ENCODE peak calls at places on chromosomes 6 and 20, in nine cellular contexts. H is foreskin fibroblast; Y is WTC11; T is CD8-positive, alpha-beta T cell; D is AG09309; G is upper lobe of right lung; O is ovary; A is left ventricle myocardium inferior; K is epithelial cell of esophagus. I is an unnamed sample.

GRCh38 chr6:28337103-28337520 is 1.2 kb upstream of the ZSCAN31 start:
- DNase-seq in O (no peak), G (no peak), D (no peak), H (no peak), Y (no peak), T (no peak), K (no peak), A (no peak), I (peak; percentile 52)

GRCh38 chr6:104638841-104639290 is 220.9 kb downstream of the HACE1 start:
- DNase-seq in T (no peak), D (no peak), O (no peak), Y (no peak), K (no peak), G (no peak), H (peak; percentile 14), A (peak; percentile 27), I (peak; percentile 82)

GRCh38 chr6:74277749-74278148 is 581.7 kb downstream of the CD109 start:
- DNase-seq in G (no peak), A (no peak), H (no peak), T (no peak), O (no peak), D (no peak), Y (no peak), K (peak; percentile 29), I (no peak)

GRCh38 chr6:138162104-138162946 is 586 bp downstream of the ARFGEF3 start:
- DNase-seq in O (no peak), K (peak; percentile 3), Y (peak; percentile 42), D (no peak), T (no peak), H (peak; percentile 14), A (no peak), G (peak; percentile 66), I (peak; percentile 27)

GRCh38 chr6:34986845-34987246 is 97.8 kb downstream of the ANKS1A start:
- DNase-seq in A (peak; percentile 33), T (peak; percentile 71), H (peak; percentile 69), Y (peak; percentile 67), D (peak; percentile 52), O (peak; percentile 63), K (peak; percentile 85), G (peak; percentile 66), I (peak; percentile 87)

GRCh38 chr6:13304580-13305255 is 23.6 kb downstream of the TBC1D7 start:
- DNase-seq in H (no peak), D (no peak), T (no peak), G (no peak), O (no peak), Y (no peak), K (peak; percentile 52), A (no peak), I (no peak)

GRCh38 chr20:41309817-41310216 is 7.7 kb downstream of the ZHX3 start:
- DNase-seq in H (peak; percentile 93), D (no peak), G (no peak), T (no peak), Y (no peak), A (no peak), O (no peak), K (peak; percentile 28), I (peak; percentile 29)

GRCh38 chr6:72580281-72580940 is 41.5 kb upstream of the KCNQ5 start:
- DNase-seq in H (peak; percentile 73), T (no peak), Y (peak; percentile 23), G (no peak), O (no peak), A (no peak), K (peak; percentile 81), D (peak; percentile 84), I (peak; percentile 90)

GRCh38 chr20:57782631-57783041 is 72.8 kb upstream of the PMEPA1 start:
- DNase-seq in G (no peak), H (no peak), T (no peak), D (no peak), Y (no peak), O (no peak), A (no peak), K (no peak), I (peak; percentile 38)

GRCh38 chr20:23086056-23086551 is at the start of gene CD93:
- DNase-seq in T (no peak), H (no peak), D (no peak), O (no peak), Y (no peak), A (no peak), G (no peak), K (peak; percentile 38), I (peak; percentile 86)

GRCh38 chr20:44601801-44602204 is 19.4 kb downstream of the PKIG start:
- DNase-seq in O (peak; percentile 80), K (no peak), D (peak; percentile 44), A (peak; percentile 78), G (no peak), Y (no peak), H (peak; percentile 57), T (no peak), I (no peak)

GRCh38 chr20:44600301-44600700 is 17.9 kb downstream of the PKIG start:
- DNase-seq in O (peak; percentile 6), K (no peak), H (no peak), D (no peak), A (no peak), T (no peak), Y (no peak), G (no peak), I (no peak)

GRCh38 chr20:44606725-44607441 is 24.5 kb downstream of the PKIG start:
- DNase-seq in A (no peak), H (no peak), T (no peak), K (no peak), D (no peak), O (no peak), G (no peak), Y (no peak), I (no peak)

GRCh38 chr20:44600758-44601562 is 18.6 kb downstream of the PKIG start:
- DNase-seq in Y (no peak), A (peak; percentile 60), D (no peak), O (peak; percentile 52), H (no peak), K (no peak), G (no peak), T (no peak), I (no peak)

DNA sequence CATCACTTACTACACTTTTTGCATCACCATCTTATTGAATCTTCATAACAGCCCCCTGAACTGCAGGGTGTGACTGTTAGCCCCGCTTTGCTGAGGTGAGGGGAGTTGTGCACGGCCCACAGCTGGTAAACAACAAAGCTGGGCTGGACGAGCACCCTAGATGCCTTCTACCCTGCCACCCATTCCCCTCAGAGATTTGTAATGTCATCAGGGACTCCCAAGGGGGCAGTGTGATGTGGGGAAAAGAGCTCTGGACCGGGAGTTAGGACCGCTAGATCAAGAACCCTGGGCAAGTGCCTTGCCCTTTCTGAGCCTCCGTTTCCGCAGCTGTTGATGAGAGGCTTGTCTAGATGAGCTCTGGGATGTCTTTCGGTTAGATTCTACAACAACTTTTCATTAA is 20.9 kb downstream of the PKIG start:
- DNase-seq in K (no peak), Y (peak; percentile 25), D (no peak), H (no peak), A (no peak), O (peak; percentile 21), T (no peak), G (no peak), I (no peak)
- TF ChIP-seq CTCF in K (no peak), Y (no peak), D (no peak), H (no peak), A (no peak), O (no peak), T (no peak), G (no peak), I (peak; percentile 34)

GRCh38 chr6:36539814-36540568 is 7.3 kb downstream of the STK38 start:
- DNase-seq in Y (no peak), A (no peak), K (no peak), H (no peak), G (no peak), D (no peak), T (no peak), O (no peak), I (no peak)
- TF ChIP-seq CTCF in Y (no peak), A (peak; percentile 53), K (peak; percentile 8), H (no peak), G (no peak), D (no peak), T (no peak), O (no peak), I (no peak)

GRCh38 chr6:70551566-70551965 is 15.2 kb upstream of the SDHAF4 start:
- DNase-seq in A (no peak), G (no peak), T (no peak), H (no peak), K (no peak), O (no peak), Y (no peak), D (no peak), I (no peak)
- TF ChIP-seq CTCF in A (peak; percentile 24), G (no peak), T (no peak), H (no peak), K (no peak), O (no peak), Y (no peak), D (no peak), I (no peak)

DNA sequence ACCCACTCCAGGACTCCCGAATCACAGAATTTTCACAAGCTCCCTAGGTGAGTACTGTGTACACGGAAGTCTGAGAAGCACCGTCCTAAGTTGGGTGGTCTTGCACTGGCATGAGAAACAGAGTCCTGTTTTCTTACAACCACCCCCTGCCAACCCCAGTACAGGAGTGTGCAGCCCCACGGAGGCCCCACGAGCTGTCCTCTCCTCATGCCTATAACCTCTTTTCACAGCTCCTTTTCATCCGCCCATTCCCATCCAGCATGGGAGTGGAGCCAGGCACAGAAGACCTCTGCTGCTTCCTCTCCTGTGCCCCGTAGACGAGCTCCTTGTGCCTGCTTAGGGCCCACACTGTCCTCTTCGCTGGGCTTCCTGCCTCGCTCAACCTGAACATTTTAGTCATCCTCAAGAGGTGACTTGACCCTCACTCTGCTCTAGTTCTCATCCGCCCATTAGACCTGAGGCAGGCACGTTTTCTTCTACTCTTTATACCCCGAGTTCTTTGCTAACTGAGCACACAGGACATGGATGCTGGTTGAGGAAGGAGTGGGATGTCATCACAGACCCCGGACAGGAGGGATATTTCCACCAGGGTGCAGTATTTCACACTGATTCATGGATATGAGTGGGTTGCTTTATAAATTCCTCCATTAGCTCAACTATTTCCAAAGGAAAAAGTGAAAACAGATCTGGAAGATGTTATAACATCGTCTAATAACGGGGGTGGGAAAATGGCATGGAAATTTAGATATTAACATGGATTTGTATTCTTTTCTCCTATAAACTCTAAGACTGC is 160.5 kb downstream of the TTLL2 start:
- DNase-seq in K (no peak), O (no peak), G (no peak), Y (no peak), T (no peak), A (no peak), D (no peak), H (no peak), I (no peak)
- TF ChIP-seq CTCF in K (no peak), O (peak; percentile 51), G (peak; percentile 56), Y (no peak), T (no peak), A (peak; percentile 75), D (no peak), H (no peak), I (no peak)

DNA sequence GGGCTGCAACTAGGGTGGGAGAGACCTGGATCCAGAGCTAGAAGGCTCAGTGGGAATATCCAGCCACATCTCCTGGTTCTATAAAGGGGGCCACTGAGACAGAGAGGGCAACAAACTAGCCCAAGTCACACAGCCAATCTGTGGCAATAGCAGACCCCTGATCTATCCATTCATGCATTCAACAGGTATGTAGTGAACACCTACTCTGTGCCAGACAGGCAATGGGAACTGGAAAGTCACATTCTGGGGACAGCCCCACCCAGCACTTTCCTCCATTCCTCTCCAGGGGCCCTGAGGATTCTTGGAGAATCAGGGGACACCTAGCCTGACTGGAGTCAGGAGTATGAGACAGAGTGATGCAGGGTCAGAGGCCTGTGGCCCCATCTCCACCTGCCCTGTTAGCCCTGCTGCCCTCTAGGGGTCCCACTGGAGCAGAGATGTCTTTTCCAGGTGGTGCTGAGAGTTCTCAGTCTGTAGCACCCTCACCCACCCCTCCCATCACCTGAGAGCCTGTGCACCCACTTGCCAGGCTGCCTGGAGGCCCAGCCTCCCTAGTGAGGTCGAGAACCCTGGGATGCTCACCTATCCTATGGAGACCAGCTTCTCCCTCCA is 13.6 kb downstream of the BPIFA2 start:
- DNase-seq in A (no peak), G (no peak), H (no peak), O (no peak), Y (peak; percentile 52), K (no peak), T (no peak), D (no peak), I (no peak)
- TF ChIP-seq CTCF in A (no peak), G (no peak), H (no peak), O (no peak), Y (peak; percentile 12), K (no peak), T (no peak), D (no peak), I (peak; percentile 18)